ENCODE peak calls at places on chromosomes 1 and 21, in ten cellular contexts. P is PC-9; C is activated naive CD4-positive, alpha-beta T cell; K is NCI-H2081; I is stimulated activated CD4-positive, alpha-beta T cell treated with anti-CD3 and anti-CD28 coated beads, Interleukin-1b, Interleukin-23, amount 100 ng/mL, for 48 hours; R is transverse colon; F is G401; M is RWPE1; Y is left cardiac atrium; J is body of pancreas. U is an unnamed sample.

GRCh38 chr1:62436039-62436465 is 797 bp upstream of the USP1 start:
- DNase-seq in P (no peak), C (peak), K (no peak), I (no peak), R (peak), F (no peak), M (no peak), Y (peak), J (peak), U (no peak)

GRCh38 chr1:17155257-17155895 is 36.1 kb upstream of the PADI2 start:
- DNase-seq in P (no peak), C (no peak), K (no peak), I (no peak), R (no peak), F (no peak), M (no peak), Y (no peak), J (no peak), U (no peak)

GRCh38 chr1:241675983-241676382 is 23.9 kb downstream of the WDR64 start:
- DNase-seq in P (no peak), C (no peak), K (no peak), I (no peak), R (no peak), F (no peak), M (no peak), Y (no peak), J (no peak), U (no peak)

GRCh38 chr1:171715813-171716251 is 26.0 kb downstream of the VAMP4 start:
- DNase-seq in P (no peak), C (no peak), K (no peak), I (no peak), R (no peak), F (peak), M (no peak), Y (no peak), J (no peak), U (no peak)

GRCh38 chr1:27153549-27153886 is 1.4 kb downstream of the SLC9A1 start:
- DNase-seq in P (no peak), C (no peak), K (no peak), I (no peak), R (peak), F (peak), M (no peak), Y (no peak), J (no peak), U (no peak)

GRCh38 chr1:110380667-110381283 is 10.1 kb downstream of the SLC16A4 start:
- DNase-seq in P (peak), C (no peak), K (no peak), I (no peak), R (no peak), F (no peak), M (no peak), Y (no peak), J (no peak), U (no peak)

GRCh38 chr1:108854226-108855019 is 2.5 kb downstream of the AKNAD1 start:
- DNase-seq in P (no peak), C (no peak), K (no peak), I (no peak), R (no peak), F (no peak), M (no peak), Y (no peak), J (no peak), U (no peak)

GRCh38 chr1:68301538-68301937 is 69.2 kb upstream of the WLS start:
- DNase-seq in P (no peak), C (no peak), K (no peak), I (no peak), R (no peak), F (no peak), M (no peak), Y (no peak), J (no peak), U (no peak)

GRCh38 chr1:6006882-6007281 is 14.7 kb upstream of the NPHP4 start:
- DNase-seq in P (no peak), C (no peak), K (no peak), I (no peak), R (no peak), F (peak), M (no peak), Y (peak), J (peak), U (no peak)

GRCh38 chr21:41894922-41895557 is 15.9 kb upstream of the PRDM15 start:
- DNase-seq in P (no peak), C (no peak), K (no peak), I (no peak), R (no peak), F (no peak), M (no peak), Y (no peak), J (no peak), U (no peak)

GRCh38 chr1:224873645-224874369 is 55.7 kb upstream of the DNAH14 start:
- DNase-seq in P (peak), C (no peak), K (no peak), I (no peak), R (no peak), F (no peak), M (peak), Y (no peak), J (no peak), U (no peak)

GRCh38 chr21:41168391-41169257 is 664 bp downstream of the BACE2 start:
- DNase-seq in P (peak), C (no peak), K (peak), I (no peak), R (peak), F (no peak), M (peak), Y (peak), J (peak), U (peak)

GRCh38 chr21:41719691-41720090 is 47.2 kb downstream of the RIPK4 start:
- DNase-seq in P (no peak), C (no peak), K (no peak), I (no peak), R (no peak), F (no peak), M (no peak), Y (no peak), J (no peak), U (no peak)

GRCh38 chr1:224519874-224520273 is 85.3 kb upstream of the WDR26 start:
- DNase-seq in P (no peak), C (no peak), K (no peak), I (no peak), R (no peak), F (no peak), M (no peak), Y (no peak), J (no peak), U (no peak)

GRCh38 chr1:171590022-171590421 is 32.0 kb upstream of the MYOCOS start:
- DNase-seq in P (no peak), C (no peak), K (no peak), I (no peak), R (no peak), F (no peak), M (no peak), Y (no peak), J (no peak), U (no peak)

GRCh38 chr1:113856011-113856410 is 15.5 kb downstream of the PTPN22 start:
- DNase-seq in P (no peak), C (no peak), K (no peak), I (no peak), R (no peak), F (no peak), M (no peak), Y (no peak), J (no peak), U (no peak)

GRCh38 chr1:237736372-237737029 is 154.2 kb downstream of the ZP4 start:
- DNase-seq in P (no peak), C (no peak), K (no peak), I (no peak), R (no peak), F (peak), M (peak), Y (no peak), J (no peak), U (peak)

GRCh38 chr1:32521165-32521564 is 18.1 kb upstream of the ZBTB8A start:
- DNase-seq in P (no peak), C (no peak), K (no peak), I (no peak), R (no peak), F (no peak), M (no peak), Y (no peak), J (no peak), U (no peak)

GRCh38 chr1:145711213-145711651 is 4.1 kb upstream of the PDZK1 start:
- DNase-seq in P (peak), C (no peak), K (no peak), I (no peak), R (peak), F (no peak), M (no peak), Y (no peak), J (peak), U (no peak)

GRCh38 chr1:226643167-226643566 is 94.6 kb downstream of the STUM start:
- DNase-seq in P (peak), C (no peak), K (no peak), I (peak), R (no peak), F (no peak), M (peak), Y (no peak), J (no peak), U (no peak)

GRCh38 chr1:107895403-107896181 is 69.4 kb downstream of the VAV3 start:
- DNase-seq in P (no peak), C (no peak), K (peak), I (no peak), R (no peak), F (no peak), M (no peak), Y (no peak), J (no peak), U (peak)

U was measured in NCI-H526.